ENCODE peak calls at places on chromosome 10, in eight cellular contexts. One of them, this sample, is unnamed.

GRCh38 chr10:93600861-93601773 is at the start of gene RBP4:
- DNase-seq in WERI-Rb-1: no peak
- DNase-seq in sigmoid colon: no peak
- DNase-seq in astrocyte: peak; percentile 46
- DNase-seq in fibroblast of lung: peak; percentile 64
- DNase-seq in IMR-90: peak; percentile 32
- DNase-seq in CD4-positive, alpha-beta memory T cell: no peak
- DNase-seq in left ventricle myocardium inferior: no peak
- DNase-seq in this sample: peak; percentile 10

GRCh38 chr10:34292675-34293074 is 522.4 kb downstream of the PARD3 start:
- DNase-seq in WERI-Rb-1: no peak
- DNase-seq in sigmoid colon: no peak
- DNase-seq in astrocyte: no peak
- DNase-seq in fibroblast of lung: no peak
- DNase-seq in IMR-90: peak; percentile 26
- DNase-seq in CD4-positive, alpha-beta memory T cell: no peak
- DNase-seq in left ventricle myocardium inferior: no peak
- DNase-seq in this sample: no peak

GRCh38 chr10:60964257-60965235 is 20.6 kb upstream of the RHOBTB1 start:
- DNase-seq in WERI-Rb-1: peak; percentile 74
- DNase-seq in sigmoid colon: peak; percentile 91
- DNase-seq in astrocyte: peak; percentile 85
- DNase-seq in fibroblast of lung: peak; percentile 86
- DNase-seq in IMR-90: peak; percentile 91
- DNase-seq in CD4-positive, alpha-beta memory T cell: peak; percentile 41
- DNase-seq in left ventricle myocardium inferior: peak; percentile 58
- DNase-seq in this sample: peak; percentile 75

GRCh38 chr10:7520496-7521485 is 110.0 kb upstream of the SFMBT2 start:
- DNase-seq in WERI-Rb-1: no peak
- DNase-seq in sigmoid colon: no peak
- DNase-seq in astrocyte: no peak
- DNase-seq in fibroblast of lung: no peak
- DNase-seq in IMR-90: no peak
- DNase-seq in CD4-positive, alpha-beta memory T cell: no peak
- DNase-seq in left ventricle myocardium inferior: no peak
- DNase-seq in this sample: no peak

GRCh38 chr10:14560794-14561765 is 213.6 kb downstream of the FAM107B start:
- DNase-seq in WERI-Rb-1: no peak
- DNase-seq in sigmoid colon: no peak
- DNase-seq in astrocyte: no peak
- DNase-seq in fibroblast of lung: no peak
- DNase-seq in IMR-90: no peak
- DNase-seq in CD4-positive, alpha-beta memory T cell: peak; percentile 74
- DNase-seq in left ventricle myocardium inferior: no peak
- DNase-seq in this sample: no peak

GRCh38 chr10:115141254-115141653 is 48.1 kb downstream of the ATRNL1 start:
- DNase-seq in WERI-Rb-1: no peak
- DNase-seq in sigmoid colon: no peak
- DNase-seq in astrocyte: peak; percentile 1
- DNase-seq in fibroblast of lung: peak; percentile 9
- DNase-seq in IMR-90: peak; percentile 12
- DNase-seq in CD4-positive, alpha-beta memory T cell: no peak
- DNase-seq in left ventricle myocardium inferior: no peak
- DNase-seq in this sample: no peak

GRCh38 chr10:26430641-26431163 is 7.4 kb upstream of the APBB1IP start:
- DNase-seq in WERI-Rb-1: no peak
- DNase-seq in sigmoid colon: no peak
- DNase-seq in astrocyte: no peak
- DNase-seq in fibroblast of lung: no peak
- DNase-seq in IMR-90: no peak
- DNase-seq in CD4-positive, alpha-beta memory T cell: peak; percentile 55
- DNase-seq in left ventricle myocardium inferior: no peak
- DNase-seq in this sample: peak; percentile 20

GRCh38 chr10:89352039-89352597 is 24.3 kb downstream of the IFIT3 start:
- DNase-seq in WERI-Rb-1: no peak
- DNase-seq in sigmoid colon: no peak
- DNase-seq in astrocyte: peak; percentile 98
- DNase-seq in fibroblast of lung: peak; percentile 98
- DNase-seq in IMR-90: peak; percentile 98
- DNase-seq in CD4-positive, alpha-beta memory T cell: no peak
- DNase-seq in left ventricle myocardium inferior: no peak
- DNase-seq in this sample: peak; percentile 76

GRCh38 chr10:100934084-100934659 is 21.4 kb downstream of the SLF2 start:
- DNase-seq in WERI-Rb-1: no peak
- DNase-seq in sigmoid colon: no peak
- DNase-seq in astrocyte: no peak
- DNase-seq in fibroblast of lung: no peak
- DNase-seq in IMR-90: no peak
- DNase-seq in CD4-positive, alpha-beta memory T cell: no peak
- DNase-seq in left ventricle myocardium inferior: no peak
- DNase-seq in this sample: peak; percentile 20

GRCh38 chr10:101529720-101530553 is 58.1 kb downstream of the POLL start:
- DNase-seq in WERI-Rb-1: no peak
- DNase-seq in sigmoid colon: no peak
- DNase-seq in astrocyte: no peak
- DNase-seq in fibroblast of lung: peak; percentile 2
- DNase-seq in IMR-90: no peak
- DNase-seq in CD4-positive, alpha-beta memory T cell: no peak
- DNase-seq in left ventricle myocardium inferior: no peak
- DNase-seq in this sample: no peak

GRCh38 chr10:113060221-113061053 is 110.4 kb downstream of the TCF7L2 start:
- DNase-seq in WERI-Rb-1: no peak
- DNase-seq in sigmoid colon: peak; percentile 68
- DNase-seq in astrocyte: no peak
- DNase-seq in fibroblast of lung: no peak
- DNase-seq in IMR-90: no peak
- DNase-seq in CD4-positive, alpha-beta memory T cell: no peak
- DNase-seq in left ventricle myocardium inferior: peak; percentile 78
- DNase-seq in this sample: peak; percentile 72

GRCh38 chr10:113858541-113858940 is 4.1 kb downstream of the NHLRC2 start:
- DNase-seq in WERI-Rb-1: no peak
- DNase-seq in sigmoid colon: no peak
- DNase-seq in astrocyte: peak; percentile 41
- DNase-seq in fibroblast of lung: peak; percentile 55
- DNase-seq in IMR-90: peak; percentile 55
- DNase-seq in CD4-positive, alpha-beta memory T cell: no peak
- DNase-seq in left ventricle myocardium inferior: no peak
- DNase-seq in this sample: peak; percentile 88

GRCh38 chr10:105785721-105786120 is 1144.6 kb downstream of the SORCS3 start:
- DNase-seq in WERI-Rb-1: no peak
- DNase-seq in sigmoid colon: no peak
- DNase-seq in astrocyte: no peak
- DNase-seq in fibroblast of lung: no peak
- DNase-seq in IMR-90: no peak
- DNase-seq in CD4-positive, alpha-beta memory T cell: no peak
- DNase-seq in left ventricle myocardium inferior: no peak
- DNase-seq in this sample: no peak

GRCh38 chr10:128539784-128540759 is 413.8 kb upstream of the MKI67 start:
- DNase-seq in WERI-Rb-1: no peak
- DNase-seq in sigmoid colon: no peak
- DNase-seq in astrocyte: no peak
- DNase-seq in fibroblast of lung: no peak
- DNase-seq in IMR-90: no peak
- DNase-seq in CD4-positive, alpha-beta memory T cell: no peak
- DNase-seq in left ventricle myocardium inferior: peak; percentile 30
- DNase-seq in this sample: no peak

GRCh38 chr10:87093461-87094372 is 926 bp downstream of the GLUD1 start:
- DNase-seq in WERI-Rb-1: peak; percentile 68
- DNase-seq in sigmoid colon: peak; percentile 80
- DNase-seq in astrocyte: peak; percentile 18
- DNase-seq in fibroblast of lung: peak; percentile 43
- DNase-seq in IMR-90: peak; percentile 22
- DNase-seq in CD4-positive, alpha-beta memory T cell: peak; percentile 76
- DNase-seq in left ventricle myocardium inferior: peak; percentile 63
- DNase-seq in this sample: peak; percentile 53

GRCh38 chr10:112956631-112957350 is 6.7 kb downstream of the TCF7L2 start:
- DNase-seq in WERI-Rb-1: no peak
- DNase-seq in sigmoid colon: peak; percentile 59
- DNase-seq in astrocyte: peak; percentile 36
- DNase-seq in fibroblast of lung: peak; percentile 47
- DNase-seq in IMR-90: no peak
- DNase-seq in CD4-positive, alpha-beta memory T cell: no peak
- DNase-seq in left ventricle myocardium inferior: no peak
- DNase-seq in this sample: peak; percentile 59

GRCh38 chr10:16891375-16892313 is 74.4 kb upstream of the RSU1 start:
- DNase-seq in WERI-Rb-1: peak; percentile 43
- DNase-seq in sigmoid colon: peak; percentile 84
- DNase-seq in astrocyte: peak; percentile 81
- DNase-seq in fibroblast of lung: peak; percentile 82
- DNase-seq in IMR-90: peak; percentile 82
- DNase-seq in CD4-positive, alpha-beta memory T cell: peak; percentile 47
- DNase-seq in left ventricle myocardium inferior: peak; percentile 68
- DNase-seq in this sample: peak; percentile 30

GRCh38 chr10:21614000-21614399 is 80.0 kb downstream of the MLLT10 start:
- DNase-seq in WERI-Rb-1: no peak
- DNase-seq in sigmoid colon: no peak
- DNase-seq in astrocyte: no peak
- DNase-seq in fibroblast of lung: no peak
- DNase-seq in IMR-90: no peak
- DNase-seq in CD4-positive, alpha-beta memory T cell: no peak
- DNase-seq in left ventricle myocardium inferior: no peak
- DNase-seq in this sample: no peak

GRCh38 chr10:71982269-71983178 is 18.3 kb downstream of the CHST3 start:
- DNase-seq in WERI-Rb-1: peak; percentile 42
- DNase-seq in sigmoid colon: peak; percentile 50
- DNase-seq in astrocyte: no peak
- DNase-seq in fibroblast of lung: no peak
- DNase-seq in IMR-90: no peak
- DNase-seq in CD4-positive, alpha-beta memory T cell: no peak
- DNase-seq in left ventricle myocardium inferior: no peak
- DNase-seq in this sample: no peak

GRCh38 chr10:118166951-118167350 is 120.2 kb upstream of the RAB11FIP2 start:
- DNase-seq in WERI-Rb-1: no peak
- DNase-seq in sigmoid colon: no peak
- DNase-seq in astrocyte: no peak
- DNase-seq in fibroblast of lung: no peak
- DNase-seq in IMR-90: no peak
- DNase-seq in CD4-positive, alpha-beta memory T cell: no peak
- DNase-seq in left ventricle myocardium inferior: no peak
- DNase-seq in this sample: no peak

GRCh38 chr10:3568983-3569382 is 216.0 kb downstream of the KLF6 start:
- DNase-seq in WERI-Rb-1: no peak
- DNase-seq in sigmoid colon: no peak
- DNase-seq in astrocyte: no peak
- DNase-seq in fibroblast of lung: no peak
- DNase-seq in IMR-90: no peak
- DNase-seq in CD4-positive, alpha-beta memory T cell: no peak
- DNase-seq in left ventricle myocardium inferior: no peak
- DNase-seq in this sample: no peak

GRCh38 chr10:96056787-96057186 is 13.4 kb downstream of the CCNJ start:
- DNase-seq in WERI-Rb-1: no peak
- DNase-seq in sigmoid colon: no peak
- DNase-seq in astrocyte: no peak
- DNase-seq in fibroblast of lung: no peak
- DNase-seq in IMR-90: no peak
- DNase-seq in CD4-positive, alpha-beta memory T cell: no peak
- DNase-seq in left ventricle myocardium inferior: no peak
- DNase-seq in this sample: no peak
- H3K36me3 ChIP-seq in WERI-Rb-1: peaks cover 43% of the 10 kb centered on the region
- H3K36me3 ChIP-seq in sigmoid colon: peaks cover 13% of the 10 kb centered on the region
- H3K36me3 ChIP-seq in astrocyte: peaks cover 29% of the 10 kb centered on the region
- H3K36me3 ChIP-seq in fibroblast of lung: peaks cover 6% of the 10 kb centered on the region
- H3K36me3 ChIP-seq in IMR-90: peaks cover 17% of the 10 kb centered on the region
- H3K36me3 ChIP-seq in CD4-positive, alpha-beta memory T cell: peaks cover 26% of the 10 kb centered on the region
- H3K36me3 ChIP-seq in left ventricle myocardium inferior: peaks cover 42% of the 10 kb centered on the region
- H3K36me3 ChIP-seq in this sample: peaks cover 2% of the 10 kb centered on the region

GRCh38 chr10:132142396-132143161 is 44.2 kb upstream of the DPYSL4 start:
- DNase-seq in WERI-Rb-1: peak; percentile 69
- DNase-seq in sigmoid colon: no peak
- DNase-seq in astrocyte: no peak
- DNase-seq in fibroblast of lung: no peak
- DNase-seq in IMR-90: no peak
- DNase-seq in CD4-positive, alpha-beta memory T cell: no peak
- DNase-seq in left ventricle myocardium inferior: peak; percentile 38
- DNase-seq in this sample: no peak
- H3K4me3 ChIP-seq in WERI-Rb-1: no peak overlapping the region
- H3K4me3 ChIP-seq in sigmoid colon: no peak overlapping the region
- H3K4me3 ChIP-seq in astrocyte: no peak overlapping the region
- H3K4me3 ChIP-seq in fibroblast of lung: no peak overlapping the region
- H3K4me3 ChIP-seq in IMR-90: no peak overlapping the region
- H3K4me3 ChIP-seq in CD4-positive, alpha-beta memory T cell: no peak overlapping the region
- H3K4me3 ChIP-seq in left ventricle myocardium inferior: no peak overlapping the region
- H3K4me3 ChIP-seq in this sample: no peak overlapping the region

DNA sequence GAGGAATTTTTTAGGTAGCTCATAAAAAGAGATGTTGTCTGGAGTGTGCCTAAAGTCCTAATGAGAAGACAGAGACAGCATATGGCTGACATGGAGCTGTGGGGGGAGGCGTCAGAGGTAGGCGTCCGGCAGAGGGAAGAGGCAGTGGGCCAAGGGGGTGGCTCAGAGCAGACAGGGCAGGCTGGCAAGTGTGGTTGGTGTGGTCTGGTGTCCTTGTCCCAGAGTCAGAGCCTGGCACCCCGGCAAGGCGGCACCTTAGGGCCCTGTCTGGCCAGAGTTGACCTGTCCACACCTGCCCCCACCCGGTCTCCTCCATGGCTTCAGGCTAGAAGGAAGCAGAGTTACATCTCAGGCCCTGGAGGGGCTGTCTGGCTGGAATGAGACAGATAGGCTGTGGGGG is 220.3 kb upstream of the ZNF32 start:
- DNase-seq in WERI-Rb-1: no peak
- DNase-seq in sigmoid colon: no peak
- DNase-seq in astrocyte: no peak
- DNase-seq in fibroblast of lung: no peak
- DNase-seq in IMR-90: no peak
- DNase-seq in CD4-positive, alpha-beta memory T cell: no peak
- DNase-seq in left ventricle myocardium inferior: no peak
- DNase-seq in this sample: no peak
- H3K27ac ChIP-seq in WERI-Rb-1: no peak overlapping the region
- H3K27ac ChIP-seq in sigmoid colon: no peak overlapping the region
- H3K27ac ChIP-seq in astrocyte: no peak overlapping the region
- H3K27ac ChIP-seq in fibroblast of lung: no peak overlapping the region
- H3K27ac ChIP-seq in IMR-90: peak overlapping the region; percentile 87
- H3K27ac ChIP-seq in CD4-positive, alpha-beta memory T cell: no peak overlapping the region
- H3K27ac ChIP-seq in left ventricle myocardium inferior: peak overlapping the region; percentile 84
- H3K27ac ChIP-seq in this sample: no peak overlapping the region

DNA sequence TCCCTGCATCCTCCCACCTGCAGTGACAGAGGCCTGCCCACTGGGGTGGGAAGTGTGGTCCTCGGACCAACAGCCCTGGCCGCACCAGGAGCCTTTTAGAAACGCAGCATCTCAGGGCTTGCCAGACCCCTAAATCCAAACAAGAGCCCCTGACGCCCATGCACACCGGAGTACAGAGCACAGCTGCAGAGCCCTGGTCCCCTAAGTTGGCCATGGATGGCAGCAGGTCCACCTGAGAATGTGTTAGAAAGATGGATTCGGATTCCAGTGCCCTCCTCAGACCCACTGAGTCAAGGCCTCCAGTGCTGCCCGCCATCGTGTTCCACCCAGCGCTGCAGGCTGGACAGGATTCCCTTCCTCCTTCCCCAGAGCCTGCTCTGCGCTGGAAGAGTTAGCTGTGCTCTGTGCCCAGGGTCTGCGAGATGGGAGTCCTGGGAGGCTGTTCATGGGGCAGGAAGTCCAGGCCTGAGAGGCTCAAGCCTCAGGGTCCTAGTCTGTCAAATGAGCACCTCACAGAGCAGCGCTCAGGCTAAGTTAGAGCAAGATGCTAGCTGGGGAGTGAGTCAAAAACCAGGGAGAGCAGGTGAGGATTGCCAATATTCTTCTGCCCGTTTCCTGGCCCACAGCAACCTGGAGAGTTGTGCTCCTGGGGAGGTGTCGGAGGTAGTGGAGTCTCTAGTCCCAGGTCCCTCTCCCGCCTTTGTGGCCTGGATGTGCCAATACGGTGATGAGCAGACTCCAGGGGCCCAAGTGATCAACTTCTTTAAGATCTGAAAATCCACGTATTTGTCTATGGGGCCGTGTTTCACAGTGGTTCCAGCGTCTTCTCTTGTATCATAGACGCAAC is 95.9 kb upstream of the GPR26 start:
- DNase-seq in WERI-Rb-1: no peak
- DNase-seq in sigmoid colon: peak; percentile 45
- DNase-seq in astrocyte: no peak
- DNase-seq in fibroblast of lung: no peak
- DNase-seq in IMR-90: no peak
- DNase-seq in CD4-positive, alpha-beta memory T cell: no peak
- DNase-seq in left ventricle myocardium inferior: no peak
- DNase-seq in this sample: no peak
- H3K36me3 ChIP-seq in WERI-Rb-1: no peaks in the 10 kb centered on the region
- H3K36me3 ChIP-seq in sigmoid colon: no peaks in the 10 kb centered on the region
- H3K36me3 ChIP-seq in astrocyte: no peaks in the 10 kb centered on the region
- H3K36me3 ChIP-seq in fibroblast of lung: no peaks in the 10 kb centered on the region
- H3K36me3 ChIP-seq in IMR-90: no peaks in the 10 kb centered on the region
- H3K36me3 ChIP-seq in CD4-positive, alpha-beta memory T cell: no peaks in the 10 kb centered on the region
- H3K36me3 ChIP-seq in left ventricle myocardium inferior: no peaks in the 10 kb centered on the region
- H3K36me3 ChIP-seq in this sample: no peaks in the 10 kb centered on the region

This sample was measured in small intestine.